ENCODE peak calls at places on chromosomes 4 and X, in four cellular contexts. P is stomach; C is PC-3; D is CD8-positive, alpha-beta memory T cell. A is an unnamed sample.
A peak's percentile ranks its signal among the peaks of the same experiment; 100 is the strongest.

GRCh38 chr4:88526221-88526815 is 2.7 kb upstream of the PYURF start:
- DNase-seq in P (no peak), C (peak; percentile 53), D (no peak), A (peak; percentile 18)

GRCh38 chr4:119162174-119162573 is 26.5 kb downstream of the MYOZ2 start:
- DNase-seq in P (no peak), C (no peak), D (no peak), A (no peak)

GRCh38 chr4:5040839-5041238 is 10.4 kb upstream of the STK32B start:
- DNase-seq in P (no peak), C (no peak), D (no peak), A (no peak)

GRCh38 chrX:8868070-8868795 is 67.0 kb upstream of the FAM9A start:
- DNase-seq in P (no peak), C (peak; percentile 92), D (no peak), A (no peak)

GRCh38 chrX:22135171-22135711 is 103.1 kb downstream of the PHEX start:
- DNase-seq in P (no peak), C (peak; percentile 55), D (no peak), A (no peak)

GRCh38 chr4:74112399-74113090 is 13.6 kb upstream of the CXCL2 start:
- DNase-seq in P (no peak), C (peak; percentile 56), D (no peak), A (no peak)

GRCh38 chrX:19698125-19698524 is 182.8 kb upstream of the MAP3K15 start:
- DNase-seq in P (no peak), C (peak; percentile 70), D (no peak), A (no peak)

GRCh38 chr4:24837296-24837695 is 41.9 kb downstream of the SOD3 start:
- DNase-seq in P (no peak), C (no peak), D (no peak), A (no peak)

GRCh38 chrX:122094611-122095010 is 1047.2 kb downstream of the GLUD2 start:
- DNase-seq in P (no peak), C (peak; percentile 15), D (no peak), A (no peak)

GRCh38 chrX:38717871-38718270 is 83.4 kb upstream of the MID1IP1 start:
- DNase-seq in P (no peak), C (peak; percentile 46), D (no peak), A (no peak)

GRCh38 chr4:181766061-181766460 is 477.1 kb upstream of the TENM3 start:
- DNase-seq in P (no peak), C (no peak), D (no peak), A (no peak)

GRCh38 chrX:107542500-107542899 is 85.8 kb upstream of the PRPS1 start:
- DNase-seq in P (peak; percentile 48), C (peak; percentile 48), D (no peak), A (no peak)

GRCh38 chr4:128287159-128287870 is at the start of gene PGRMC2:
- DNase-seq in P (no peak), C (peak; percentile 10), D (no peak), A (peak; percentile 19)

GRCh38 chrX:120769576-120770341 is 105.9 kb downstream of the CT47B1 start:
- DNase-seq in P (no peak), C (peak; percentile 82), D (no peak), A (no peak)

GRCh38 chr4:158896459-158897238 is 127.8 kb downstream of the FNIP2 start:
- DNase-seq in P (no peak), C (no peak), D (no peak), A (no peak)
- H3K27ac ChIP-seq in P (peak overlapping the region; percentile 14), C (no peak overlapping the region), D (peak overlapping the region; percentile 45), A (no peak overlapping the region)

GRCh38 chr4:151559595-151559994 is 150.6 kb downstream of the FHIP1A start:
- DNase-seq in P (no peak), C (no peak), D (no peak), A (no peak)
- H3K4me1 ChIP-seq in P (peaks cover 9% of the 10 kb centered on the region), C (no peaks in the 10 kb centered on the region), D (no peaks in the 10 kb centered on the region), A (peaks cover 4% of the 10 kb centered on the region)

GRCh38 chrX:70479197-70479969 is 34.7 kb downstream of the DLG3 start:
- DNase-seq in P (no peak), C (peak; percentile 88), D (no peak), A (no peak)

GRCh38 chrX:70478521-70478920 is 33.9 kb downstream of the DLG3 start:
- DNase-seq in P (no peak), C (no peak), D (no peak), A (no peak)

GRCh38 chrX:70477734-70478075 is 33.1 kb downstream of the DLG3 start:
- DNase-seq in P (no peak), C (no peak), D (no peak), A (no peak)

GRCh38 chrX:70476934-70477733 is 32.5 kb downstream of the DLG3 start:
- DNase-seq in P (peak; percentile 39), C (peak; percentile 79), D (no peak), A (no peak)

DNA sequence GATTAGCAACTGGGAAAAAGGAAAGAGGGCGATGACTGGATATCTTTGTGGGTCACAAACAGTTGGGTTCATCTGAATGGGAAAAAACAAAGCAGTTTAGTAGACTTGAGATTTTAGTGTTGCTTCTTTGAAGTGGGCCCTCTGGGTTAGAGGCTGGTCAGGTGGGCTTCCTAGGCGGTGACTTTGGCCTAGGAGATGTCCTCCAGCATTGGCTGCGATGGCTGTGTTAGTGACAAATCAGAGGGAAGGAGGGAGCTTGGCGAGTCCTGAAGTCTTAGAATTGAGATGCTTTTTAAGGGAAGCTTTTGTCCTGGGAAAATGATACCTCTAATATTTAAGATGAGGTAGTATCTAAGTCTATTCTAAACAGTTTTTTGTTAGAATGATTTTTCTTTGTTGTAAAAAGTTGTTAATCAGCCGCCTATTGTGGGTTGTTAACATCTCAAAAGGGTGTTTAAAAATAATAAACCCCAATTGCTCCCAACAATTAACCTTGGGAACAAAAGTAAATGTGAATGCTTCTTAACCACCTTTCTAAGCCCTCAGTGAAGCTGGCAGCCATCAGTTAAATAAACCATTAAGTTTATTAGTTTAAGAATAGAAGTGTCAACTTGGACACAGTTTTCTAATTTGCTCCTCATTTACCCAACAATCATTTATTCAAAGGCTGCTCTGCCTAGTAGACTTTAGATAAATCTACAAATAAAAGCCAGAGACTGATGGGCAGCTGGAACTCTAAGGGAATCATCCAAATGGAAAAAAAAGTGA is 31.7 kb downstream of the DLG3 start:
- DNase-seq in P (no peak), C (no peak), D (no peak), A (no peak)
- H3K27ac ChIP-seq in P (peak overlapping the region; percentile 85), C (peak overlapping the region; percentile 99), D (no peak overlapping the region), A (no peak overlapping the region)

GRCh38 chr4:10105421-10105820 is 11.2 kb downstream of the WDR1 start:
- DNase-seq in P (no peak), C (peak; percentile 19), D (no peak), A (no peak)

GRCh38 chr4:10106421-10107039 is 10.1 kb downstream of the WDR1 start:
- DNase-seq in P (peak; percentile 54), C (peak; percentile 93), D (peak; percentile 84), A (peak; percentile 59)

GRCh38 chr4:10107111-10108091 is 9.2 kb downstream of the WDR1 start:
- DNase-seq in P (no peak), C (peak; percentile 12), D (no peak), A (no peak)

GRCh38 chr4:10104991-10105276 is 11.7 kb downstream of the WDR1 start:
- DNase-seq in P (no peak), C (no peak), D (no peak), A (no peak)

GRCh38 chr4:10105920-10106319 is 10.7 kb downstream of the WDR1 start:
- DNase-seq in P (no peak), C (no peak), D (no peak), A (no peak)
- H3K4me1 ChIP-seq in P (peaks cover 100% of the 10 kb centered on the region), C (peaks cover 56% of the 10 kb centered on the region), D (peaks cover 100% of the 10 kb centered on the region), A (peaks cover 79% of the 10 kb centered on the region)

DNA sequence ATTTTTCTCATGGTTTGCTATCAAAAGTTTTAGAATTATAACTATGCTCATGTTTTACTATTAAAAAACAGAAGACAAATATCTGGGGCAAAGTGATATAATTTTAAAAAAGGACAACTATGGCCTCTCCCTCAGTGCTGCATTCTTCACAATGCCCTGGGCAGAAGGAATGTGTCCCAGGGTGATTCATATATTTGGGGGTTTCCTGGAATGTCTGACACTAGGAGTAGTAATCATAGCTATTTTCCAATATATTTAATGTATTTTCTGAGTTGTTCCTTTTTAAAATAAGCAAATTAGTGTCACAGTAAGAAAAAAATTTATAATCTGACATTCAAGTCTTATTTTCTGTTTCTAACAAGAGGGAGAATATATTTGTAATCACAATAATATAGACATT is 281.7 kb downstream of the UNC5C start:
- DNase-seq in P (no peak), C (peak; percentile 80), D (no peak), A (no peak)
- H3K27ac ChIP-seq in P (no peak overlapping the region), C (peak overlapping the region; percentile 11), D (no peak overlapping the region), A (no peak overlapping the region)

GRCh38 chr4:2930821-2931764 is 32.1 kb downstream of the NOP14 start:
- DNase-seq in P (peak; percentile 86), C (no peak), D (peak; percentile 49), A (no peak)
- H3K4me1 ChIP-seq in P (peaks cover 58% of the 10 kb centered on the region), C (peaks cover 16% of the 10 kb centered on the region), D (peaks cover 37% of the 10 kb centered on the region), A (peaks cover 28% of the 10 kb centered on the region)

GRCh38 chr4:87014284-87014782 is 79.5 kb downstream of the AFF1 start:
- DNase-seq in P (no peak), C (peak; percentile 14), D (no peak), A (no peak)

GRCh38 chr4:87017580-87018061 is 82.8 kb downstream of the AFF1 start:
- DNase-seq in P (no peak), C (no peak), D (no peak), A (no peak)

GRCh38 chr4:87019243-87019817 is 84.5 kb downstream of the AFF1 start:
- DNase-seq in P (no peak), C (no peak), D (no peak), A (no peak)

GRCh38 chr4:87019898-87020297 is 85.1 kb downstream of the AFF1 start:
- DNase-seq in P (no peak), C (no peak), D (no peak), A (no peak)

DNA sequence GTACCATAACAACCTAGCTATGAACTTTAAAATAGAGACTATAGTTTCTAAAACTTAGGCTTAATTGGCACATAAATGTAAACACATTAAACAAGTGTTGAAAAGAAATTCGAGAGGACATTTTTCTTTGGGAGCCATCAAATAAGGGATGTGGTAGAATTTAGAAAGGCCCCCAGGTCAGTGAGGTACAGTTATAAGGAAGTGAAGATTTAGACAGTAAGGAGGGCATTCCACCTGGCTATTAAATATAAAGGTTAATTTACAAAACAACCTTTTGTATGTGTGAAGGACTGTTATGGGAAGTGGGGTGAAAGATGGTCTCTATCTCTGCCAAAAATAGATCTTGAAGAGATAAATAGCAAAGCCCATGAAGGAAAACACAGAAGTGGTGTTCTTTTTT is 83.9 kb downstream of the AFF1 start:
- DNase-seq in P (no peak), C (no peak), D (no peak), A (no peak)
- H3K27ac ChIP-seq in P (peak overlapping the region; percentile 66), C (no peak overlapping the region), D (peak overlapping the region; percentile 35), A (no peak overlapping the region)

DNA sequence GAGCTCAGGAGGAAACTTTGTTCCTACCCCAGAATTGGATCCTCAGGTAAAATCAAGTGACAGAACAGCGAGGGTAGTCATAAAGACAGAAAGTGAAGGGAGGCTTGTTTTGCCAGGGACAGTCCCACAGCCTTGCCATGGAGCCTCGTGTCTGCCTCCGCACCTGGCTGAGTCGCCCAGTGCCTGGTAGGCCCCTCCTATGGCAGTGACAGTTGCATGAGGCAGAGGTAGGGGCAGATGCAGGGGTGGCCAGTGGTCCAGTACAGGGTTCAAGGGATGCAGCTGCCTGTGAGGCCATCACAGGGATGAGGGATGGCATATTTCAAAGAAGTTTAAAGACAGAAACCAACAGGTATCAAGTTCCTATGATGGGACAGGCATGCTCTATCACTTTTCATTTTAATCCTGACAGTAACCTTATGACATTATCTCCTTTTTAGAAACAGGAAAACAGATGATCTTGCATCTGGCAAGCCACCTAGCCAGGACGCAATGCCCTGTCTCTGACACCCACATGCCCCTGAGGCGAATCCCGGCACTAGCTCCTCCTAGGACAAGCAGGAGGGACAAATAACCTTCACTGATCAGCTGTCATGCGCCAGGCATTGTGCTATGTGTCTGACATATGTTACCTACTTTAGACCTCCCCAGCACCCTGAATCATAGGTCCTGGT is 127.4 kb upstream of the ENPP6 start:
- DNase-seq in P (no peak), C (no peak), D (no peak), A (no peak)
- H3K4me1 ChIP-seq in P (peaks cover 73% of the 10 kb centered on the region), C (peaks cover 17% of the 10 kb centered on the region), D (no peaks in the 10 kb centered on the region), A (no peaks in the 10 kb centered on the region)

A was measured in naive thymus-derived CD4-positive, alpha-beta T cell.